ENCODE peak calls at places on chromosomes 3 and 15, in six cellular contexts. One of them, this sample, is unnamed.

GRCh38 chr15:70410371-70410975 is 312.8 kb upstream of the TLE3 start:
- DNase-seq in neural progenitor cell: no peak
- DNase-seq in GM12865: no peak
- DNase-seq in endothelial cell: no peak
- DNase-seq in cardiac fibroblast: no peak
- DNase-seq in mesothelial cell of epicardium: no peak
- DNase-seq in this sample: no peak

GRCh38 chr3:152745677-152746076 is 89.3 kb upstream of the P2RY1 start:
- DNase-seq in cardiac fibroblast: no peak
- DNase-seq in mesothelial cell of epicardium: no peak
- DNase-seq in GM12865: no peak
- DNase-seq in endothelial cell: no peak
- DNase-seq in neural progenitor cell: no peak
- DNase-seq in this sample: no peak

GRCh38 chr3:13932578-13933295 is 52.9 kb upstream of the WNT7A start:
- DNase-seq in neural progenitor cell: no peak
- DNase-seq in GM12865: no peak
- DNase-seq in endothelial cell: no peak
- DNase-seq in cardiac fibroblast: no peak
- DNase-seq in mesothelial cell of epicardium: no peak
- DNase-seq in this sample: peak

GRCh38 chr3:172685331-172686214 is 25.3 kb downstream of the NCEH1 start:
- DNase-seq in cardiac fibroblast: peak
- DNase-seq in GM12865: no peak
- DNase-seq in neural progenitor cell: no peak
- DNase-seq in endothelial cell: no peak
- DNase-seq in mesothelial cell of epicardium: no peak
- DNase-seq in this sample: no peak

GRCh38 chr15:73265536-73266153 is 103.1 kb downstream of the HCN4 start:
- DNase-seq in mesothelial cell of epicardium: no peak
- DNase-seq in cardiac fibroblast: peak
- DNase-seq in endothelial cell: peak
- DNase-seq in GM12865: peak
- DNase-seq in neural progenitor cell: peak
- DNase-seq in this sample: peak

GRCh38 chr15:68278345-68279217 is 1.0 kb downstream of the FEM1B start:
- DNase-seq in mesothelial cell of epicardium: peak
- DNase-seq in endothelial cell: no peak
- DNase-seq in cardiac fibroblast: peak
- DNase-seq in neural progenitor cell: no peak
- DNase-seq in GM12865: peak
- DNase-seq in this sample: no peak

GRCh38 chr3:124019291-124019690 is 27.4 kb upstream of the ROPN1 start:
- DNase-seq in endothelial cell: no peak
- DNase-seq in cardiac fibroblast: no peak
- DNase-seq in neural progenitor cell: no peak
- DNase-seq in mesothelial cell of epicardium: no peak
- DNase-seq in GM12865: no peak
- DNase-seq in this sample: no peak

GRCh38 chr15:71203573-71204444 is 88.5 kb downstream of the THSD4 start:
- DNase-seq in GM12865: no peak
- DNase-seq in endothelial cell: no peak
- DNase-seq in neural progenitor cell: peak
- DNase-seq in mesothelial cell of epicardium: no peak
- DNase-seq in cardiac fibroblast: no peak
- DNase-seq in this sample: no peak

GRCh38 chr15:77625376-77625775 is 7.3 kb downstream of the LINGO1 start:
- DNase-seq in mesothelial cell of epicardium: no peak
- DNase-seq in cardiac fibroblast: no peak
- DNase-seq in endothelial cell: no peak
- DNase-seq in neural progenitor cell: no peak
- DNase-seq in GM12865: no peak
- DNase-seq in this sample: no peak

GRCh38 chr15:50166216-50166615 is 15.8 kb upstream of the SLC27A2 start:
- DNase-seq in neural progenitor cell: no peak
- DNase-seq in GM12865: no peak
- DNase-seq in cardiac fibroblast: peak
- DNase-seq in mesothelial cell of epicardium: no peak
- DNase-seq in endothelial cell: no peak
- DNase-seq in this sample: no peak

GRCh38 chr3:16721494-16721893 is 116.3 kb upstream of the DAZL start:
- DNase-seq in cardiac fibroblast: no peak
- DNase-seq in neural progenitor cell: no peak
- DNase-seq in mesothelial cell of epicardium: no peak
- DNase-seq in endothelial cell: no peak
- DNase-seq in GM12865: no peak
- DNase-seq in this sample: no peak

GRCh38 chr3:9169326-9169725 is 80.1 kb downstream of the SRGAP3 start:
- DNase-seq in endothelial cell: no peak
- DNase-seq in GM12865: peak
- DNase-seq in mesothelial cell of epicardium: no peak
- DNase-seq in neural progenitor cell: no peak
- DNase-seq in cardiac fibroblast: no peak
- DNase-seq in this sample: no peak

GRCh38 chr15:52247032-52247431 is 48.6 kb downstream of the MYO5C start:
- DNase-seq in GM12865: no peak
- DNase-seq in endothelial cell: no peak
- DNase-seq in cardiac fibroblast: peak
- DNase-seq in neural progenitor cell: no peak
- DNase-seq in mesothelial cell of epicardium: no peak
- DNase-seq in this sample: no peak

GRCh38 chr3:47568901-47569300 is 9.8 kb downstream of the CSPG5 start:
- DNase-seq in cardiac fibroblast: no peak
- DNase-seq in endothelial cell: no peak
- DNase-seq in mesothelial cell of epicardium: no peak
- DNase-seq in neural progenitor cell: no peak
- DNase-seq in GM12865: no peak
- DNase-seq in this sample: no peak

GRCh38 chr3:149596136-149596770 is 61.6 kb downstream of the WWTR1 start:
- DNase-seq in endothelial cell: no peak
- DNase-seq in GM12865: no peak
- DNase-seq in neural progenitor cell: no peak
- DNase-seq in mesothelial cell of epicardium: no peak
- DNase-seq in cardiac fibroblast: peak
- DNase-seq in this sample: no peak

GRCh38 chr3:41482134-41482533 is 282.8 kb downstream of the CTNNB1 start:
- DNase-seq in neural progenitor cell: no peak
- DNase-seq in endothelial cell: no peak
- DNase-seq in mesothelial cell of epicardium: no peak
- DNase-seq in cardiac fibroblast: no peak
- DNase-seq in GM12865: no peak
- DNase-seq in this sample: no peak

GRCh38 chr3:52769786-52770445 is 824 bp downstream of the NEK4 start:
- DNase-seq in endothelial cell: no peak
- DNase-seq in neural progenitor cell: no peak
- DNase-seq in mesothelial cell of epicardium: no peak
- DNase-seq in cardiac fibroblast: no peak
- DNase-seq in GM12865: no peak
- DNase-seq in this sample: no peak
- TF ChIP-seq CTCF in endothelial cell: no peak
- TF ChIP-seq CTCF in neural progenitor cell: no peak
- TF ChIP-seq CTCF in mesothelial cell of epicardium: no peak
- TF ChIP-seq CTCF in cardiac fibroblast: no peak
- TF ChIP-seq CTCF in GM12865: no peak
- TF ChIP-seq CTCF in this sample: no peak

GRCh38 chr15:61731081-61731480 is 329.2 kb downstream of the VPS13C start:
- DNase-seq in neural progenitor cell: no peak
- DNase-seq in cardiac fibroblast: no peak
- DNase-seq in mesothelial cell of epicardium: no peak
- DNase-seq in GM12865: no peak
- DNase-seq in endothelial cell: no peak
- DNase-seq in this sample: no peak

GRCh38 chr15:61742591-61742990 is 317.7 kb downstream of the VPS13C start:
- DNase-seq in neural progenitor cell: no peak
- DNase-seq in mesothelial cell of epicardium: no peak
- DNase-seq in cardiac fibroblast: no peak
- DNase-seq in endothelial cell: no peak
- DNase-seq in GM12865: no peak
- DNase-seq in this sample: no peak

DNA sequence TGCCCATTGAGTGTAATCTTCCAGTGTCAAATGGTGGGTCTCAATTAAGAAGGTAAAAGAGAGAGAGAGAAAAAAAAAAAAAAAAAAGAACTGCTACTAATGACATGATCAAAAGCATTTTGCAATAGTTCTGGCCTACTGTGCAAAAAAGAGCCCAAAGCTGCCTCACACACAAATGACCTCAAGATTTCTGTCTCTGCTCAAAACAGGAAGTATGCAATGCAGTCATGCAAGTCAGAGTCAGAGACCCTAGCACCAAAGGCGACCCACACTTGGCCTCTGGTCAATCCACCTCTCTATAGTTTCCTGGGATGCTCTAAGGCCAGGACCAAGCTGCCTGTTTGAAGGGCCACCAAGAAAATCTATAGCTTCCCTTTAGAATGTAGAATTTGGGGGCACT is 323.5 kb downstream of the VPS13C start:
- DNase-seq in GM12865: no peak
- DNase-seq in neural progenitor cell: no peak
- DNase-seq in mesothelial cell of epicardium: no peak
- DNase-seq in endothelial cell: no peak
- DNase-seq in cardiac fibroblast: no peak
- DNase-seq in this sample: no peak
- TF ChIP-seq CTCF in GM12865: no peak
- TF ChIP-seq CTCF in neural progenitor cell: no peak
- TF ChIP-seq CTCF in mesothelial cell of epicardium: no peak
- TF ChIP-seq CTCF in endothelial cell: no peak
- TF ChIP-seq CTCF in cardiac fibroblast: no peak
- TF ChIP-seq CTCF in this sample: no peak

GRCh38 chr3:45783667-45784066 is 12.7 kb downstream of the SLC6A20 start:
- DNase-seq in cardiac fibroblast: no peak
- DNase-seq in neural progenitor cell: no peak
- DNase-seq in endothelial cell: no peak
- DNase-seq in GM12865: no peak
- DNase-seq in mesothelial cell of epicardium: no peak
- DNase-seq in this sample: no peak
- TF ChIP-seq CTCF in cardiac fibroblast: no peak
- TF ChIP-seq CTCF in neural progenitor cell: no peak
- TF ChIP-seq CTCF in endothelial cell: no peak
- TF ChIP-seq CTCF in GM12865: no peak
- TF ChIP-seq CTCF in mesothelial cell of epicardium: no peak
- TF ChIP-seq CTCF in this sample: no peak

GRCh38 chr15:27527490-27528067 is 556.6 kb downstream of the GABRG3 start:
- DNase-seq in mesothelial cell of epicardium: no peak
- DNase-seq in endothelial cell: no peak
- DNase-seq in neural progenitor cell: peak
- DNase-seq in GM12865: no peak
- DNase-seq in cardiac fibroblast: no peak
- DNase-seq in this sample: no peak
- TF ChIP-seq CTCF in mesothelial cell of epicardium: peak
- TF ChIP-seq CTCF in endothelial cell: peak
- TF ChIP-seq CTCF in neural progenitor cell: peak
- TF ChIP-seq CTCF in GM12865: no peak
- TF ChIP-seq CTCF in cardiac fibroblast: no peak
- TF ChIP-seq CTCF in this sample: no peak

GRCh38 chr3:127690823-127691452 is 18.2 kb downstream of the ABTB1 start:
- DNase-seq in endothelial cell: peak
- DNase-seq in cardiac fibroblast: peak
- DNase-seq in neural progenitor cell: peak
- DNase-seq in mesothelial cell of epicardium: no peak
- DNase-seq in GM12865: peak
- DNase-seq in this sample: no peak
- TF ChIP-seq CTCF in endothelial cell: peak
- TF ChIP-seq CTCF in cardiac fibroblast: peak
- TF ChIP-seq CTCF in neural progenitor cell: peak
- TF ChIP-seq CTCF in mesothelial cell of epicardium: no peak
- TF ChIP-seq CTCF in GM12865: peak
- TF ChIP-seq CTCF in this sample: peak

DNA sequence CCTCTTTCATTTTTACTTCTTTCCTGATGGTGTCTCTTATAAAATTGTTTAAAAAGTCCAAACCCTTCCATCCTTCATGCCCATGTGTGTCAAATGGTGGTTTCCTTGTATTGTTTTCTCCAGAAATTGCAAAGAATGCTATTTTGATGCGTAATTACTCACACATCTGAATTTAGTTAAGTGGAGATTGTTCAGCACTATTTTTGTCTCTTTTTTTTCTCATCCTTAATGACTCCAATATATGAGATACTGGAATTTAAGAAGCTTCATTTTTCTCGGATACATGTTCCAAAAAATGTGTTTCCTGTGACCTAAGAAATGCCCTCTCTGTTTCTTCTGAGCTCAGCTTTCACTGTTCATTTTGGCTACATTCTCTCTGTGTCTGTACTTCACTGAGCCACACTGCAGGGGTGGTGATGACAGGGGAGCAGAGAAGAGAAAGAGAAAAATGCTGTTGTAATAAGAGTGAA is 799.8 kb downstream of the DIPK2A start:
- DNase-seq in endothelial cell: no peak
- DNase-seq in cardiac fibroblast: peak
- DNase-seq in GM12865: peak
- DNase-seq in neural progenitor cell: no peak
- DNase-seq in mesothelial cell of epicardium: no peak
- DNase-seq in this sample: no peak
- TF ChIP-seq CTCF in endothelial cell: no peak
- TF ChIP-seq CTCF in cardiac fibroblast: no peak
- TF ChIP-seq CTCF in GM12865: no peak
- TF ChIP-seq CTCF in neural progenitor cell: no peak
- TF ChIP-seq CTCF in mesothelial cell of epicardium: no peak
- TF ChIP-seq CTCF in this sample: no peak